ENCODE peak calls at places on chromosome 14, in five cellular contexts. One of them, this sample, is unnamed.

GRCh38 chr14:70641548-70642312 is at the start of gene TTC9:
- DNase-seq in WTC11: peak
- DNase-seq in NCI-H1092: no peak
- DNase-seq in hypothalamus: no peak
- DNase-seq in NCI-H510A treated with DMSO at 0.1 percent for 48 hours: no peak
- DNase-seq in this sample: peak

GRCh38 chr14:66015046-66015780 is 471.0 kb upstream of the CCDC196 start:
- DNase-seq in WTC11: no peak
- DNase-seq in NCI-H1092: no peak
- DNase-seq in hypothalamus: no peak
- DNase-seq in NCI-H510A treated with DMSO at 0.1 percent for 48 hours: peak
- DNase-seq in this sample: no peak

GRCh38 chr14:61891251-61891650 is 129.0 kb downstream of the SNAPC1 start:
- DNase-seq in WTC11: no peak
- DNase-seq in NCI-H1092: no peak
- DNase-seq in hypothalamus: no peak
- DNase-seq in NCI-H510A treated with DMSO at 0.1 percent for 48 hours: no peak
- DNase-seq in this sample: peak

GRCh38 chr14:103157969-103158368 is 34.7 kb downstream of the TNFAIP2 start:
- DNase-seq in WTC11: no peak
- DNase-seq in NCI-H1092: no peak
- DNase-seq in hypothalamus: no peak
- DNase-seq in NCI-H510A treated with DMSO at 0.1 percent for 48 hours: no peak
- DNase-seq in this sample: no peak

GRCh38 chr14:103529383-103530365 is 678 bp downstream of the TRMT61A start:
- DNase-seq in WTC11: no peak
- DNase-seq in NCI-H1092: no peak
- DNase-seq in hypothalamus: no peak
- DNase-seq in NCI-H510A treated with DMSO at 0.1 percent for 48 hours: no peak
- DNase-seq in this sample: no peak

GRCh38 chr14:104856869-104857860 is 7.9 kb upstream of the CEP170B start:
- DNase-seq in WTC11: no peak
- DNase-seq in NCI-H1092: no peak
- DNase-seq in hypothalamus: no peak
- DNase-seq in NCI-H510A treated with DMSO at 0.1 percent for 48 hours: no peak
- DNase-seq in this sample: no peak

GRCh38 chr14:31484754-31485153 is 3.1 kb downstream of the GPR33 start:
- DNase-seq in WTC11: no peak
- DNase-seq in NCI-H1092: no peak
- DNase-seq in hypothalamus: no peak
- DNase-seq in NCI-H510A treated with DMSO at 0.1 percent for 48 hours: no peak
- DNase-seq in this sample: no peak

GRCh38 chr14:85617799-85618198 is 87.9 kb downstream of the FLRT2 start:
- DNase-seq in WTC11: no peak
- DNase-seq in NCI-H1092: no peak
- DNase-seq in hypothalamus: no peak
- DNase-seq in NCI-H510A treated with DMSO at 0.1 percent for 48 hours: no peak
- DNase-seq in this sample: no peak

GRCh38 chr14:103536693-103537092 is 7.7 kb downstream of the TRMT61A start:
- DNase-seq in WTC11: no peak
- DNase-seq in NCI-H1092: no peak
- DNase-seq in hypothalamus: no peak
- DNase-seq in NCI-H510A treated with DMSO at 0.1 percent for 48 hours: no peak
- DNase-seq in this sample: no peak

GRCh38 chr14:70658899-70659298 is 17.2 kb downstream of the TTC9 start:
- DNase-seq in WTC11: no peak
- DNase-seq in NCI-H1092: no peak
- DNase-seq in hypothalamus: no peak
- DNase-seq in NCI-H510A treated with DMSO at 0.1 percent for 48 hours: no peak
- DNase-seq in this sample: no peak

This sample was measured in NCI-H146.